ENCODE peak calls at places on chromosomes 3 and 15, in six cellular contexts. J is left ventricle myocardium inferior, F is hepatocyte, Z is mammary epithelial cell, X is heart left ventricle, V is neural crest cell. G is an unnamed sample.

GRCh38 chr3:27345493-27345892 is 23.7 kb downstream of the NEK10 start:
- DNase-seq in J (no peak), F (no peak), Z (no peak), X (no peak), V (no peak), G (no peak)

GRCh38 chr3:44392489-44392888 is 53.9 kb downstream of the TCAIM start:
- DNase-seq in J (no peak), F (no peak), Z (no peak), X (no peak), V (no peak), G (no peak)

GRCh38 chr3:126613481-126614187 is 41.3 kb downstream of the TXNRD3 start:
- DNase-seq in J (no peak), F (no peak), Z (no peak), X (no peak), V (no peak), G (peak)

GRCh38 chr3:113844622-113845222 is 6.1 kb downstream of the GRAMD1C start:
- DNase-seq in J (no peak), F (peak), Z (peak), X (no peak), V (no peak), G (peak)

GRCh38 chr3:136070953-136071949 is 105.7 kb downstream of the PPP2R3A start:
- DNase-seq in J (peak), F (peak), Z (peak), X (peak), V (no peak), G (peak)

GRCh38 chr15:29978411-29979382 is 104.1 kb upstream of the GOLGA8J start:
- DNase-seq in J (no peak), F (no peak), Z (peak), X (no peak), V (no peak), G (no peak)

GRCh38 chr15:96851613-96852012 is 521.1 kb downstream of the NR2F2 start:
- DNase-seq in J (no peak), F (no peak), Z (peak), X (no peak), V (no peak), G (no peak)

GRCh38 chr3:141530133-141530768 is 43.4 kb downstream of the RASA2 start:
- DNase-seq in J (no peak), F (no peak), Z (peak), X (no peak), V (no peak), G (peak)

GRCh38 chr3:61449327-61450040 is 111.9 kb upstream of the PTPRG start:
- DNase-seq in J (no peak), F (peak), Z (no peak), X (no peak), V (no peak), G (no peak)

GRCh38 chr15:101320501-101321052 is 25.5 kb upstream of the SNRPA1 start:
- DNase-seq in J (peak), F (peak), Z (no peak), X (peak), V (no peak), G (peak)

GRCh38 chr15:39852237-39852636 is 67.8 kb downstream of the GPR176 start:
- DNase-seq in J (no peak), F (no peak), Z (no peak), X (no peak), V (no peak), G (peak)

GRCh38 chr3:127264794-127265514 is 22.9 kb downstream of the PRR20G start:
- DNase-seq in J (no peak), F (no peak), Z (no peak), X (no peak), V (no peak), G (no peak)

GRCh38 chr15:45384700-45385099 is 6.4 kb upstream of the GATM start:
- DNase-seq in J (no peak), F (no peak), Z (no peak), X (no peak), V (no peak), G (no peak)

GRCh38 chr15:74783072-74783807 is 1.4 kb downstream of the CSK start:
- DNase-seq in J (no peak), F (peak), Z (no peak), X (peak), V (no peak), G (no peak)

GRCh38 chr3:13017361-13018038 is 55.7 kb downstream of the IQSEC1 start:
- DNase-seq in J (no peak), F (no peak), Z (no peak), X (no peak), V (no peak), G (no peak)

GRCh38 chr3:193554790-193555189 is at the start of gene ATP13A4:
- DNase-seq in J (no peak), F (peak), Z (no peak), X (no peak), V (no peak), G (no peak)

GRCh38 chr15:40369474-40369869 is 11.5 kb downstream of the DISP2 start:
- DNase-seq in J (no peak), F (no peak), Z (no peak), X (no peak), V (no peak), G (no peak)

GRCh38 chr3:193593666-193594025 is 638 bp downstream of the OPA1 start:
- DNase-seq in J (no peak), F (peak), Z (peak), X (no peak), V (no peak), G (peak)

GRCh38 chr3:140910860-140911259 is 30.8 kb upstream of the SLC25A36 start:
- DNase-seq in J (no peak), F (peak), Z (no peak), X (peak), V (no peak), G (no peak)

GRCh38 chr3:1962531-1963090 is 136.1 kb upstream of the CNTN4 start:
- DNase-seq in J (no peak), F (no peak), Z (no peak), X (no peak), V (no peak), G (no peak)

GRCh38 chr3:130480736-130481135 is 36.2 kb upstream of the COL6A6 start:
- DNase-seq in J (no peak), F (peak), Z (peak), X (peak), V (peak), G (peak)

GRCh38 chr3:172104471-172105072 is 65.2 kb downstream of the FNDC3B start:
- DNase-seq in J (no peak), F (no peak), Z (peak), X (no peak), V (no peak), G (no peak)

GRCh38 chr3:38773528-38773927 is 42.5 kb downstream of the SCN10A start:
- DNase-seq in J (no peak), F (no peak), Z (no peak), X (no peak), V (no peak), G (no peak)

GRCh38 chr15:69990566-69991391 is 106.9 kb downstream of the TLE3 start:
- DNase-seq in J (no peak), F (no peak), Z (no peak), X (no peak), V (no peak), G (no peak)

GRCh38 chr3:28791713-28792255 is 443.2 kb upstream of the AZI2 start:
- DNase-seq in J (no peak), F (peak), Z (no peak), X (no peak), V (no peak), G (peak)

GRCh38 chr3:15667484-15667883 is 65.9 kb downstream of the BTD start:
- DNase-seq in J (no peak), F (no peak), Z (no peak), X (no peak), V (no peak), G (no peak)

GRCh38 chr3:146165370-146165769 is 4.4 kb upstream of the PLOD2 start:
- DNase-seq in J (no peak), F (no peak), Z (no peak), X (no peak), V (no peak), G (peak)

GRCh38 chr3:45574067-45574494 is 20.5 kb upstream of the LIMD1 start:
- DNase-seq in J (no peak), F (no peak), Z (no peak), X (no peak), V (no peak), G (no peak)

GRCh38 chr3:134482622-134483021 is 3.2 kb downstream of the ANAPC13 start:
- DNase-seq in J (no peak), F (no peak), Z (no peak), X (no peak), V (no peak), G (no peak)

GRCh38 chr3:87390318-87390717 is 113.9 kb upstream of the POU1F1 start:
- DNase-seq in J (no peak), F (no peak), Z (no peak), X (no peak), V (no peak), G (no peak)

GRCh38 chr3:10867384-10867783 is 51.4 kb downstream of the SLC6A11 start:
- DNase-seq in J (no peak), F (peak), Z (peak), X (no peak), V (peak), G (peak)

GRCh38 chr3:32395451-32395970 is 3.9 kb downstream of the CMTM7 start:
- DNase-seq in J (no peak), F (no peak), Z (no peak), X (no peak), V (no peak), G (no peak)

DNA sequence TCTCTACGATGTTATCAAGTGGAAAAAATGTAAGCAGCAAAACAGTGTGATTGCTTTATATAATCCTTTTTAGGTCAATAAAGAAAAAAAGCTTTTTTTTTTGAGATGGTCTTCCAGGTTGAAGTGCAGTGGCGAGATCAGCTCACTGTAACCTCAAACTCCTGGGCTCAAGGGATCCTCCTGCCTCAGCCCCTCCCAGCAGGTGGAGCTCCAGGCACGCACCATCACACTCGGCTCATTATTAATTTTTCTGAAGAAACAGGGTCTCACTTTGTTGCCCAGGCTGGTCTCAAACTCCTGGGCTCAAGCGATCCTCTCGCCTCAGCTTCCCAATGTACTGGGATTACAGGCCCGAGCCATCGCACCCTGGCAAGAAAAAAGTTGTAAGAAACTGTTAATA is 17.3 kb downstream of the RNF168 start:
- DNase-seq in J (no peak), F (no peak), Z (no peak), X (no peak), V (no peak), G (no peak)
- TF ChIP-seq CTCF in J (peak), F (peak), Z (peak), X (peak), V (peak), G (peak)

GRCh38 chr3:89847955-89848354 is 740.5 kb downstream of the EPHA3 start:
- DNase-seq in J (no peak), F (no peak), Z (no peak), X (no peak), V (no peak), G (no peak)

GRCh38 chr3:89851974-89852621 is 744.7 kb downstream of the EPHA3 start:
- DNase-seq in J (no peak), F (peak), Z (no peak), X (peak), V (peak), G (no peak)
- TF ChIP-seq CTCF in J (peak), F (peak), Z (peak), X (peak), V (peak), G (no peak)

GRCh38 chr3:56547486-56547885 is 9.5 kb upstream of the CCDC66 start:
- DNase-seq in J (no peak), F (peak), Z (no peak), X (no peak), V (no peak), G (no peak)
- TF ChIP-seq CTCF in J (no peak), F (peak), Z (peak), X (no peak), V (no peak), G (peak)

GRCh38 chr3:164230385-164231094 is 847.8 kb downstream of the SI start:
- DNase-seq in J (no peak), F (no peak), Z (no peak), X (no peak), V (no peak), G (no peak)
- TF ChIP-seq CTCF in J (no peak), F (no peak), Z (no peak), X (no peak), V (no peak), G (no peak)

GRCh38 chr3:50187750-50188149 is 3.7 kb upstream of the GNAT1 start:
- DNase-seq in J (no peak), F (no peak), Z (no peak), X (no peak), V (no peak), G (no peak)

GRCh38 chr3:50192124-50192523 is 714 bp downstream of the GNAT1 start:
- DNase-seq in J (no peak), F (no peak), Z (no peak), X (no peak), V (no peak), G (no peak)

GRCh38 chr3:50190921-50191660 is at the start of gene GNAT1:
- DNase-seq in J (no peak), F (no peak), Z (no peak), X (no peak), V (no peak), G (no peak)

GRCh38 chr3:50189989-50190388 is 1.4 kb upstream of the GNAT1 start:
- DNase-seq in J (no peak), F (no peak), Z (no peak), X (no peak), V (no peak), G (no peak)

DNA sequence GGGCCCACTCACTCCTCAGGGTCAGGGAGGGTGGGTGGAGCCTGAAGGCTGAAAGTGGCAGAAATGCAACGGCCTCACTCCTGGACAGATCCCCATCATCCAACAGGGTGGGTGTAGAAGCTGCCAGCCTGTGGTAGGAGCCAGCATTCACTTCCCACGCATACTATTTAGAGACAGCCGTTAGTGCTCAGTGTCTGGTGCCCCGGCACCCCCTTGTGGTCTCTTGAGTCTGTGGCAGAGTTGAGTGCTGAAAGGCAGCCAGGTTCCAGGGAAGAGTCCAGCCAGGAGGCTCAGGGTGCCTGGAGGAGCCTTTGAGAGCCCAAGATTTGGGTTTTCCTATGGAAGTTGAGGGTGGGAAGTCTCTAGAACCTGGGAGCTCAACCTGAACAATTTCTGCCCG is 2.1 kb upstream of the GNAT1 start:
- DNase-seq in J (peak), F (peak), Z (peak), X (peak), V (peak), G (peak)
- TF ChIP-seq CTCF in J (peak), F (peak), Z (peak), X (peak), V (peak), G (peak)

GRCh38 chr3:69532828-69533219 is 146.9 kb upstream of the FRMD4B start:
- DNase-seq in J (no peak), F (no peak), Z (no peak), X (no peak), V (no peak), G (no peak)
- TF ChIP-seq CTCF in J (no peak), F (no peak), Z (no peak), X (no peak), V (no peak), G (no peak)